ENCODE peak calls at places on chromosomes 4 and X, in ten cellular contexts. One of them, this sample, is unnamed.

GRCh38 chr4:111994392-111994791 is 150.9 kb upstream of the FAM241A start:
- DNase-seq in nephron progenitor cell: no peak
- DNase-seq in NCI-H345: no peak
- DNase-seq in COR-L47: no peak
- DNase-seq in cardiac fibroblast: no peak
- DNase-seq in retinal pigment epithelial cell: no peak
- DNase-seq in NCI-H146: no peak
- DNase-seq in HS-27A: no peak
- DNase-seq in activated T-helper 1 cell treated with Interleukin-2 at 50 U/mL for 16 hours: no peak
- DNase-seq in anterior cingulate cortex: no peak
- DNase-seq in this sample: no peak

GRCh38 chr4:28093071-28093470 is 1232.4 kb downstream of the STIM2 start:
- DNase-seq in HS-27A: no peak
- DNase-seq in nephron progenitor cell: no peak
- DNase-seq in retinal pigment epithelial cell: no peak
- DNase-seq in NCI-H146: peak
- DNase-seq in COR-L47: peak
- DNase-seq in activated T-helper 1 cell treated with Interleukin-2 at 50 U/mL for 16 hours: no peak
- DNase-seq in cardiac fibroblast: no peak
- DNase-seq in anterior cingulate cortex: no peak
- DNase-seq in NCI-H345: peak
- DNase-seq in this sample: no peak

GRCh38 chrX:140337263-140337662 is 167.6 kb downstream of the SOX3 start:
- DNase-seq in activated T-helper 1 cell treated with Interleukin-2 at 50 U/mL for 16 hours: no peak
- DNase-seq in HS-27A: no peak
- DNase-seq in nephron progenitor cell: no peak
- DNase-seq in NCI-H345: no peak
- DNase-seq in COR-L47: no peak
- DNase-seq in anterior cingulate cortex: no peak
- DNase-seq in NCI-H146: no peak
- DNase-seq in retinal pigment epithelial cell: no peak
- DNase-seq in cardiac fibroblast: no peak
- DNase-seq in this sample: no peak

GRCh38 chr4:29829067-29829466 is 891.1 kb upstream of the PCDH7 start:
- DNase-seq in NCI-H345: no peak
- DNase-seq in COR-L47: no peak
- DNase-seq in retinal pigment epithelial cell: no peak
- DNase-seq in activated T-helper 1 cell treated with Interleukin-2 at 50 U/mL for 16 hours: no peak
- DNase-seq in NCI-H146: no peak
- DNase-seq in anterior cingulate cortex: no peak
- DNase-seq in nephron progenitor cell: no peak
- DNase-seq in HS-27A: no peak
- DNase-seq in cardiac fibroblast: no peak
- DNase-seq in this sample: no peak

GRCh38 chrX:135931644-135932487 is 38.4 kb downstream of the SAGE1 start:
- DNase-seq in cardiac fibroblast: peak
- DNase-seq in NCI-H345: peak
- DNase-seq in HS-27A: peak
- DNase-seq in nephron progenitor cell: peak
- DNase-seq in retinal pigment epithelial cell: no peak
- DNase-seq in COR-L47: no peak
- DNase-seq in NCI-H146: peak
- DNase-seq in activated T-helper 1 cell treated with Interleukin-2 at 50 U/mL for 16 hours: peak
- DNase-seq in anterior cingulate cortex: no peak
- DNase-seq in this sample: peak

GRCh38 chr4:114273246-114273645 is 293.8 kb upstream of the ARSJ start:
- DNase-seq in HS-27A: no peak
- DNase-seq in activated T-helper 1 cell treated with Interleukin-2 at 50 U/mL for 16 hours: no peak
- DNase-seq in COR-L47: no peak
- DNase-seq in nephron progenitor cell: no peak
- DNase-seq in NCI-H146: no peak
- DNase-seq in NCI-H345: no peak
- DNase-seq in cardiac fibroblast: no peak
- DNase-seq in anterior cingulate cortex: no peak
- DNase-seq in retinal pigment epithelial cell: no peak
- DNase-seq in this sample: no peak

GRCh38 chrX:73850124-73851013 is 287.4 kb downstream of the CHIC1 start:
- DNase-seq in HS-27A: no peak
- DNase-seq in activated T-helper 1 cell treated with Interleukin-2 at 50 U/mL for 16 hours: no peak
- DNase-seq in cardiac fibroblast: peak
- DNase-seq in anterior cingulate cortex: no peak
- DNase-seq in NCI-H146: no peak
- DNase-seq in COR-L47: no peak
- DNase-seq in nephron progenitor cell: no peak
- DNase-seq in retinal pigment epithelial cell: peak
- DNase-seq in NCI-H345: no peak
- DNase-seq in this sample: no peak

GRCh38 chrX:34487364-34487763 is 169.7 kb downstream of the TMEM47 start:
- DNase-seq in NCI-H146: no peak
- DNase-seq in NCI-H345: no peak
- DNase-seq in activated T-helper 1 cell treated with Interleukin-2 at 50 U/mL for 16 hours: no peak
- DNase-seq in nephron progenitor cell: no peak
- DNase-seq in anterior cingulate cortex: no peak
- DNase-seq in retinal pigment epithelial cell: no peak
- DNase-seq in COR-L47: no peak
- DNase-seq in HS-27A: no peak
- DNase-seq in cardiac fibroblast: no peak
- DNase-seq in this sample: no peak

GRCh38 chr4:88087004-88087403 is 71.4 kb downstream of the ABCG2 start:
- DNase-seq in retinal pigment epithelial cell: no peak
- DNase-seq in cardiac fibroblast: no peak
- DNase-seq in COR-L47: no peak
- DNase-seq in NCI-H146: no peak
- DNase-seq in NCI-H345: no peak
- DNase-seq in anterior cingulate cortex: no peak
- DNase-seq in HS-27A: no peak
- DNase-seq in nephron progenitor cell: no peak
- DNase-seq in activated T-helper 1 cell treated with Interleukin-2 at 50 U/mL for 16 hours: no peak
- DNase-seq in this sample: no peak

GRCh38 chr4:87078987-87079469 is 141.4 kb downstream of the KLHL8 start:
- DNase-seq in activated T-helper 1 cell treated with Interleukin-2 at 50 U/mL for 16 hours: no peak
- DNase-seq in NCI-H146: no peak
- DNase-seq in COR-L47: no peak
- DNase-seq in nephron progenitor cell: no peak
- DNase-seq in retinal pigment epithelial cell: no peak
- DNase-seq in HS-27A: no peak
- DNase-seq in anterior cingulate cortex: no peak
- DNase-seq in NCI-H345: no peak
- DNase-seq in cardiac fibroblast: peak
- DNase-seq in this sample: no peak

GRCh38 chrX:13471269-13471668 is 98.1 kb upstream of the EGFL6 start:
- DNase-seq in HS-27A: no peak
- DNase-seq in activated T-helper 1 cell treated with Interleukin-2 at 50 U/mL for 16 hours: no peak
- DNase-seq in anterior cingulate cortex: no peak
- DNase-seq in COR-L47: no peak
- DNase-seq in retinal pigment epithelial cell: no peak
- DNase-seq in NCI-H146: peak
- DNase-seq in NCI-H345: no peak
- DNase-seq in nephron progenitor cell: no peak
- DNase-seq in cardiac fibroblast: no peak
- DNase-seq in this sample: no peak

This sample was measured in T-helper 17 cell.